ENCODE peak calls at places on chromosomes 6 and 20, in nine cellular contexts. N is mesothelial cell of epicardium, E is IMR-90, V is fibroblast of pulmonary artery, S is fibroblast of lung, K is upper lobe of left lung, P is cardiac muscle cell, R is choroid plexus epithelial cell, Q is mucosa of descending colon. C is an unnamed sample.

GRCh38 chr6:125906158-125906998 is 50.2 kb upstream of the HINT3 start:
- DNase-seq in N (no peak), E (peak), V (peak), S (no peak), K (peak), P (peak), R (peak), Q (peak), C (no peak)

GRCh38 chr6:151209071-151209831 is 30.5 kb upstream of the AKAP12 start:
- DNase-seq in N (no peak), E (peak), V (peak), S (peak), K (no peak), P (peak), R (peak), Q (no peak), C (no peak)

GRCh38 chr6:32975886-32976285 is 7.5 kb downstream of the BRD2 start:
- DNase-seq in N (no peak), E (no peak), V (no peak), S (no peak), K (no peak), P (no peak), R (no peak), Q (no peak), C (no peak)

GRCh38 chr6:6384520-6384919 is 64.1 kb upstream of the F13A1 start:
- DNase-seq in N (no peak), E (no peak), V (no peak), S (no peak), K (no peak), P (no peak), R (no peak), Q (no peak), C (no peak)

GRCh38 chr6:45816674-45817297 is 198.9 kb downstream of the CLIC5 start:
- DNase-seq in N (no peak), E (peak), V (no peak), S (no peak), K (no peak), P (no peak), R (peak), Q (no peak), C (no peak)

GRCh38 chr6:74044417-74045096 is 348.6 kb downstream of the CD109 start:
- DNase-seq in N (no peak), E (peak), V (peak), S (peak), K (no peak), P (peak), R (peak), Q (peak), C (no peak)

GRCh38 chr20:17611540-17612286 is 41.8 kb downstream of the DSTN start:
- DNase-seq in N (no peak), E (no peak), V (no peak), S (peak), K (no peak), P (peak), R (peak), Q (peak), C (no peak)

GRCh38 chr6:119436583-119436982 is 87.0 kb upstream of the MAN1A1 start:
- DNase-seq in N (no peak), E (no peak), V (no peak), S (no peak), K (no peak), P (no peak), R (no peak), Q (no peak), C (no peak)

GRCh38 chr6:66949191-66949661 is 1242.2 kb upstream of the EYS start:
- DNase-seq in N (no peak), E (no peak), V (no peak), S (no peak), K (no peak), P (no peak), R (no peak), Q (no peak), C (no peak)

GRCh38 chr6:8914700-8915099 is 479.4 kb upstream of the SLC35B3 start:
- DNase-seq in N (no peak), E (no peak), V (no peak), S (no peak), K (no peak), P (no peak), R (no peak), Q (no peak), C (no peak)

DNA sequence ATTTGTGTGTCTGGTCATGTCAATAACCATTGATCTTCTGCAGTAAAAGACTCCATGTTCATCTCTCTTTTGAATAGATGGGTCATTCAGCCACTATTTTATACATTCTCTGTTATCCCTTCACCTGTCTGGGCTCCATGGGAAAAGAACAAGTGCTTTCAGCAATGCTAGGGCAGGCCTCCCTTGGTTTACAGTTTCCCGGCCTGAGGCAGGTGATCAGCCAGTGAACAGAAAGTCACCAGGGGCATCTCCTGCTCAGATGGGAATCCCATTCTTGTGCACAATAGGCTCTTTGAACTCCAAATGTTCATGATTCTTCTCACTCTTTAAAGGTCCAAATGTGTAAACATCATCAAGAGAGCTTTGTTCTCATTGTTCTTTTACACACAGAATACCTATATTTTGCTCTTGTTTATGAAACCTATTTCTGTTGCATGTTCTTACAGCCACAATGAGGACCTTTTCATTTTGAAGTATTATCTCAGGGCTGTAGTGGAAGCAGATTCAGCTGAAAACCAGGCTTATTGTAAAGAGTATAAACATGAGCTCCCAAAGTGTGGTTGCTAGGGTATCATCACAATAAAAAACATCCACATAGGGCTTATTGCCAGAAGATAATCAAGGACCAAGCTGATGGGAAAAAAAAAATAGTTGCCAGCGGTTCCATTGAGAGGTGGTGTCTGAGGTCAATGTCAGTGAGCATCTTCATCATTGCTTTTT is 267.1 kb upstream of the SGK1 start:
- DNase-seq in N (no peak), E (no peak), V (peak), S (no peak), K (no peak), P (peak), R (no peak), Q (no peak), C (no peak)
- TF ChIP-seq CTCF in N (no peak), E (no peak), V (no peak), S (no peak), K (no peak), P (no peak), R (no peak), Q (no peak), C (no peak)

DNA sequence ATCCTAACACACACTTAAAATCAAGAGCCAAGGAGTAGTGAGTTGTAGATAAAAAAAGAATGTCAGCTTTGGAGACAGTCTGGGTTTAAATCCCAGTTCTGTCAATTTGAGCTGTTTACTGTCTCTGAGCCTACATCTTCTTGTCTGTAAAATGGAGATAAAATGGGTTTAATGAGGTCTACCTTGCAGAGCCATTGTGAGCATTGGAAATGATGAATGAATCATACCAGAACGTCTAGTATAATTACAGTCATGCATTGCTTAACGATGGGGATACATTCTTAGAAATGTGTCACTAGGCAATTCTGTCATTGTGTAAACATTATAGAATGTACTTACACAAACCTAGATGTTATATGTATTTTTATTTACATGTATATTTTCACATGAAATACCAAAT is 17.6 kb upstream of the SGK2 start:
- DNase-seq in N (no peak), E (peak), V (peak), S (peak), K (no peak), P (no peak), R (no peak), Q (no peak), C (no peak)
- TF ChIP-seq CTCF in N (no peak), E (no peak), V (no peak), S (no peak), K (no peak), P (no peak), R (no peak), Q (no peak), C (no peak)

GRCh38 chr20:43508604-43509040 is 1.1 kb downstream of the L3MBTL1 start:
- DNase-seq in N (no peak), E (no peak), V (peak), S (no peak), K (no peak), P (peak), R (peak), Q (peak), C (no peak)
- TF ChIP-seq CTCF in N (no peak), E (no peak), V (no peak), S (no peak), K (no peak), P (peak), R (peak), Q (no peak), C (peak)

GRCh38 chr6:157326979-157327378 is 3.7 kb upstream of the TMEM242 start:
- DNase-seq in N (no peak), E (peak), V (peak), S (peak), K (no peak), P (peak), R (peak), Q (no peak), C (no peak)

GRCh38 chr6:157325069-157325805 is 1.9 kb upstream of the TMEM242 start:
- DNase-seq in N (no peak), E (peak), V (no peak), S (peak), K (no peak), P (peak), R (peak), Q (no peak), C (no peak)

GRCh38 chr6:157322792-157323113 is 566 bp downstream of the TMEM242 start:
- DNase-seq in N (no peak), E (no peak), V (no peak), S (no peak), K (no peak), P (no peak), R (no peak), Q (no peak), C (no peak)

GRCh38 chr6:157323114-157323923 is at the start of gene TMEM242:
- DNase-seq in N (peak), E (peak), V (peak), S (peak), K (peak), P (peak), R (peak), Q (peak), C (peak)

GRCh38 chr6:157323924-157324276 is 581 bp upstream of the TMEM242 start:
- DNase-seq in N (peak), E (peak), V (peak), S (peak), K (peak), P (peak), R (peak), Q (peak), C (peak)
- TF ChIP-seq CTCF in N (no peak), E (peak), V (peak), S (no peak), K (no peak), P (no peak), R (peak), Q (no peak), C (no peak)

GRCh38 chr20:34215711-34216381 is 25.4 kb upstream of the ASIP start:
- DNase-seq in N (peak), E (peak), V (peak), S (peak), K (peak), P (peak), R (peak), Q (peak), C (peak)
- TF ChIP-seq CTCF in N (no peak), E (no peak), V (no peak), S (no peak), K (peak), P (no peak), R (no peak), Q (no peak), C (peak)

GRCh38 chr20:4026093-4026601 is 10.8 kb upstream of the RNF24 start:
- DNase-seq in N (no peak), E (peak), V (peak), S (peak), K (no peak), P (peak), R (peak), Q (no peak), C (no peak)
- TF ChIP-seq CTCF in N (no peak), E (peak), V (peak), S (peak), K (no peak), P (peak), R (peak), Q (no peak), C (peak)

GRCh38 chr6:137702791-137703424 is 164.2 kb upstream of the TNFAIP3 start:
- DNase-seq in N (no peak), E (no peak), V (no peak), S (no peak), K (no peak), P (no peak), R (no peak), Q (no peak), C (no peak)
- TF ChIP-seq CTCF in N (no peak), E (no peak), V (no peak), S (no peak), K (no peak), P (no peak), R (no peak), Q (no peak), C (no peak)

DNA sequence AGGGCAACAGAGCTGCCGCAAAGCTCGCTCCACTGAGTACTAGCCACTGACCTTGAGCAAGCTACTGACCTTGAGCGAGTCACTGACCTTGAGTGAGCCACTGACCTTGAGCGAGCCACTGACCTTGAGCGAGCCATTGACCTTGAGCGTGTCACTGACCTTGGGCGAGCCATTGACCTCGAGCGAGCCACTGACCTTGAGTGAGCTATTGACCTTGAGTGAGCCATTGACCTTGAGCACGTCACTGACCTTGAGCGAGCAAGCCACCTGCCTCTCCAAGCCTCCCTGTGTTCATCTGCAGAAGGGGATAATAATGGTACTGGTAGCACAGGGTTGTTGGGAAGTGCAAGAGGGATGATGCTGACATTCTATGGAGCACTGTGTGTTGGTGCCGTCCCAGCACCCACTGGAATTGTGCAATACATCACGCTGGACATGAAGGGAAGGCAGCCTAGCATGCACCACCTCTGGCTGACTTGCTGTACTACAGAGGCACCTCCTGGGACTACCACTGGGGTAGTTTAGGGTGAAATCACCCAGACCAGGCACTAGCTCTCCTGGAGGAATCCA is 60.2 kb downstream of the CTCFL start:
- DNase-seq in N (no peak), E (no peak), V (peak), S (no peak), K (peak), P (peak), R (peak), Q (no peak), C (no peak)
- TF ChIP-seq CTCF in N (no peak), E (no peak), V (peak), S (peak), K (peak), P (peak), R (peak), Q (no peak), C (peak)

GRCh38 chr20:51004305-51004727 is 18.6 kb downstream of the KCNG1 start:
- DNase-seq in N (no peak), E (no peak), V (no peak), S (no peak), K (no peak), P (no peak), R (no peak), Q (no peak), C (no peak)
- TF ChIP-seq CTCF in N (no peak), E (no peak), V (no peak), S (no peak), K (no peak), P (no peak), R (no peak), Q (no peak), C (no peak)